ENCODE peak calls at places on chromosomes 6 and 20, in four cellular contexts. K is CD4-positive, CD25-positive, alpha-beta regulatory T cell; N is naive thymus-derived CD4-positive, alpha-beta T cell; W is heart right ventricle. G is an unnamed sample. For H3K4me1 and H3K36me3, the result is how much of the 10 kb centered on the place peaks cover.

GRCh38 chr20:2417142-2417541 is 36.4 kb downstream of the TGM6 start:
- DNase-seq in K (no peak), N (no peak), W (no peak), G (no peak)

GRCh38 chr20:18421608-18422007 is 45.2 kb downstream of the DZANK1 start:
- DNase-seq in K (no peak), N (no peak), W (no peak), G (no peak)

GRCh38 chr6:30361661-30362060 is 16.7 kb downstream of the RPP21 start:
- DNase-seq in K (no peak), N (no peak), W (no peak), G (no peak)

GRCh38 chr20:25540273-25540672 is 45.1 kb downstream of the NINL start:
- DNase-seq in K (no peak), N (no peak), W (no peak), G (no peak)

GRCh38 chr20:36061754-36062153 is 92.8 kb upstream of the EPB41L1 start:
- DNase-seq in K (no peak), N (no peak), W (peak), G (no peak)

GRCh38 chr20:33076662-33077398 is 2.6 kb upstream of the BPIFB4 start:
- DNase-seq in K (peak), N (no peak), W (no peak), G (no peak)

GRCh38 chr20:11867286-11867921 is 50.3 kb upstream of the BTBD3 start:
- DNase-seq in K (no peak), N (no peak), W (no peak), G (no peak)

GRCh38 chr20:34369265-34369664 is 6.2 kb downstream of the ITCH start:
- DNase-seq in K (no peak), N (no peak), W (no peak), G (no peak)

GRCh38 chr6:145964948-145965366 is 799 bp upstream of the SHPRH start:
- DNase-seq in K (peak), N (no peak), W (no peak), G (no peak)

GRCh38 chr20:34820805-34821578 is 4.5 kb downstream of the NCOA6 start:
- DNase-seq in K (no peak), N (no peak), W (no peak), G (no peak)

GRCh38 chr6:97215157-97215769 is 67.8 kb downstream of the MMS22L start:
- DNase-seq in K (no peak), N (no peak), W (no peak), G (peak)

GRCh38 chr6:109019911-109020310 is 74.7 kb downstream of the SESN1 start:
- DNase-seq in K (peak), N (no peak), W (no peak), G (no peak)

GRCh38 chr6:54262499-54262898 is 45.7 kb upstream of the TINAG start:
- DNase-seq in K (no peak), N (no peak), W (no peak), G (no peak)
- H3K4me3 ChIP-seq in K (no peak), N (no peak), W (no peak), G (no peak)

GRCh38 chr20:3801299-3801698 is 5.2 kb downstream of the CDC25B start:
- DNase-seq in K (no peak), N (no peak), W (no peak), G (no peak)
- H3K4me1 ChIP-seq in K (half or more), N (under half), W (under half), G (under half)

DNA sequence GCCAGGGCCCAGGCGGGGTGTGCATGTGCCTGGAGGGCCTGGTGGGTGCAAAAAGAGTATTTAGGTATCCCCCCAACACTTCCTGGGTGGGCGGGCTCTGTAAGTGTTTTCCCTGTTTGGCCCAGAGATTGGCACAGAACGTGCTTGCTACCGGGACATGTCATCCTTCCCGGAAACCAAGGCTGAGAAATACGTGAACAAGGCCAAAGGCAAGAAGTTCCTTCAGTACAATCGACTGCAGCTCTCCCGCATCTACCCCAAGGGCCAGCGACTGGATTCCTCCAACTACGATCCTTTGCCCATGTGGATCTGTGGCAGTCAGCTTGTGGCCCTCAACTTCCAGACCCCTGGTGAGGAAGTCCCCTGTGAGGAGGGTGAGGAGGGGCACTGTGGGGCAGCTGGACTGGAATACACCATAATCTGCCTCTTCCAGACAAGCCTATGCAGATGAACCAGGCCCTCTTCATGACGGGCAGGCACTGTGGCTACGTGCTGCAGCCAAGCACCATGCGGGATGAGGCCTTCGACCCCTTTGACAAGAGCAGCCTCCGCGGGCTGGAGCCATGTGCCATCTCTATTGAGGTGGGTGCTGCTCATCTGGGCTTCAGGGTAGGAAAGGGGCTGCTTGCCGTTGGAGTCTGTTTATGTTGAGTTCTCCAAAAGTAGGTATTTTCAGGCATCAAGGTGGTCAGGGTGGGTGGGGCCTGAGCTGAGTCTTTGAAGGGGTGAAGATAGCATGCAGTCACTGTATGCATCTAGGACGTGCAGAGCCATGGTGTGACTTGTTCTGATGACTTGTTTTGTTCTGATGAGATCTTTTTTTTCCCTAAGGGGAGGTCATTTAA is 35.2 kb downstream of the PLCG1 start:
- DNase-seq in K (no peak), N (peak), W (no peak), G (no peak)
- H3K36me3 ChIP-seq in K (half or more), N (half or more), W (under half), G (half or more)

DNA sequence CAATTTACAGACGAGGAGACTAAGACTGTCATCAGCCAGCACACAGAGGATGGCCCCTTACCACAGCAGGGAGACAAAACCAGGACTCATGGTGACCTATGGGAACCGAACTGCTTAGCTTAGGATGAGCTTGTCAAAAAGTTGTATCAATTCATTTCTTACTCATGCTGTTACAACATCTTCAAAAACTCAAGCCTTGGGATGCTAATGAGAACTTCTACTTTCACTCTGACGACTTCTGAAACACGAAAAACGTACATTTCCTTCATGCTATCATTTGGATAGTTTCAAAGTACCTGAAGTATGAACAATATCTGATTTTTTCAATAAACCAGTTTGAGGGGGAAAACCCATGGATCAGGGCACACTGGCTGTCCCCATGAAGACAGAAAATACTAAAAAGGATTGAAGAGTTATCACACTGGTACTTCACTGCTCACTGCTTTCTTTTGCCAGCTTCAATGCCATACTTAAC is 31.9 kb downstream of the HIVEP2 start:
- DNase-seq in K (no peak), N (peak), W (no peak), G (no peak)
- H3K4me3 ChIP-seq in K (peak), N (peak), W (no peak), G (no peak)

GRCh38 chr6:156870926-156871539 is 93.9 kb downstream of the ARID1B start:
- DNase-seq in K (no peak), N (no peak), W (no peak), G (no peak)

GRCh38 chr6:156866181-156866862 is 89.1 kb downstream of the ARID1B start:
- DNase-seq in K (peak), N (no peak), W (no peak), G (peak)

GRCh38 chr6:156869986-156870398 is 92.8 kb downstream of the ARID1B start:
- DNase-seq in K (no peak), N (no peak), W (no peak), G (no peak)

GRCh38 chr6:156867121-156867520 is 89.9 kb downstream of the ARID1B start:
- DNase-seq in K (no peak), N (no peak), W (no peak), G (no peak)

GRCh38 chr6:156868385-156868784 is 91.2 kb downstream of the ARID1B start:
- DNase-seq in K (no peak), N (no peak), W (no peak), G (no peak)
- H3K4me1 ChIP-seq in K (under half), N (under half), W (half or more), G (under half)

GRCh38 chr6:89643411-89643810 is 4.9 kb upstream of the LYRM2 start:
- DNase-seq in K (no peak), N (no peak), W (no peak), G (no peak)
- H3K36me3 ChIP-seq in K (half or more), N (half or more), W (under half), G (half or more)